ENCODE peak calls at places on chromosomes 1 and 21, in five cellular contexts. One of them, this sample, is unnamed.

GRCh38 chr1:154431586-154432373 is 26.6 kb downstream of the IL6R start:
- DNase-seq in ovary: no peak
- DNase-seq in K562: peak; percentile 57
- DNase-seq in brain microvascular endothelial cell: peak; percentile 98
- DNase-seq in heart left ventricle: no peak
- DNase-seq in this sample: no peak

GRCh38 chr1:213604477-213604876 is 383.3 kb upstream of the PROX1 start:
- DNase-seq in ovary: no peak
- DNase-seq in K562: no peak
- DNase-seq in brain microvascular endothelial cell: no peak
- DNase-seq in heart left ventricle: no peak
- DNase-seq in this sample: no peak

GRCh38 chr1:107047602-107048001 is 8.9 kb upstream of the PRMT6 start:
- DNase-seq in ovary: no peak
- DNase-seq in K562: no peak
- DNase-seq in brain microvascular endothelial cell: no peak
- DNase-seq in heart left ventricle: no peak
- DNase-seq in this sample: no peak

GRCh38 chr1:196115641-196116040 is 492.6 kb downstream of the KCNT2 start:
- DNase-seq in ovary: no peak
- DNase-seq in K562: peak; percentile 43
- DNase-seq in brain microvascular endothelial cell: peak; percentile 79
- DNase-seq in heart left ventricle: peak; percentile 74
- DNase-seq in this sample: peak; percentile 56

GRCh38 chr1:20417581-20417980 is 68.4 kb downstream of the CAMK2N1 start:
- DNase-seq in ovary: no peak
- DNase-seq in K562: no peak
- DNase-seq in brain microvascular endothelial cell: no peak
- DNase-seq in heart left ventricle: no peak
- DNase-seq in this sample: no peak

GRCh38 chr1:43439781-43440180 is 13.9 kb downstream of the HYI start:
- DNase-seq in ovary: peak; percentile 7
- DNase-seq in K562: no peak
- DNase-seq in brain microvascular endothelial cell: no peak
- DNase-seq in heart left ventricle: peak; percentile 40
- DNase-seq in this sample: no peak

GRCh38 chr1:46488343-46489168 is 1.1 kb upstream of the DMBX1 start:
- DNase-seq in ovary: no peak
- DNase-seq in K562: no peak
- DNase-seq in brain microvascular endothelial cell: no peak
- DNase-seq in heart left ventricle: peak; percentile 32
- DNase-seq in this sample: no peak

GRCh38 chr1:9322845-9323244 is 30.2 kb downstream of the SPSB1 start:
- DNase-seq in ovary: no peak
- DNase-seq in K562: peak; percentile 24
- DNase-seq in brain microvascular endothelial cell: no peak
- DNase-seq in heart left ventricle: peak; percentile 63
- DNase-seq in this sample: peak; percentile 65

GRCh38 chr1:13450204-13450603 is 40.0 kb downstream of the PRAMEF20 start:
- DNase-seq in ovary: no peak
- DNase-seq in K562: no peak
- DNase-seq in brain microvascular endothelial cell: no peak
- DNase-seq in heart left ventricle: peak; percentile 3
- DNase-seq in this sample: no peak

GRCh38 chr1:224670506-224670905 is 54.4 kb downstream of the CNIH3 start:
- DNase-seq in ovary: no peak
- DNase-seq in K562: no peak
- DNase-seq in brain microvascular endothelial cell: no peak
- DNase-seq in heart left ventricle: no peak
- DNase-seq in this sample: no peak

GRCh38 chr21:34807881-34808568 is 139.2 kb downstream of the CLIC6 start:
- DNase-seq in ovary: peak; percentile 31
- DNase-seq in K562: no peak
- DNase-seq in brain microvascular endothelial cell: peak; percentile 91
- DNase-seq in heart left ventricle: no peak
- DNase-seq in this sample: no peak

GRCh38 chr1:212981571-212982328 is 31.4 kb downstream of the VASH2 start:
- DNase-seq in ovary: no peak
- DNase-seq in K562: no peak
- DNase-seq in brain microvascular endothelial cell: no peak
- DNase-seq in heart left ventricle: no peak
- DNase-seq in this sample: no peak

GRCh38 chr1:63847308-63847910 is 73.6 kb downstream of the ROR1 start:
- DNase-seq in ovary: no peak
- DNase-seq in K562: no peak
- DNase-seq in brain microvascular endothelial cell: no peak
- DNase-seq in heart left ventricle: no peak
- DNase-seq in this sample: no peak

GRCh38 chr1:208036177-208036808 is 125.4 kb upstream of the CD34 start:
- DNase-seq in ovary: no peak
- DNase-seq in K562: peak; percentile 66
- DNase-seq in brain microvascular endothelial cell: peak; percentile 4
- DNase-seq in heart left ventricle: no peak
- DNase-seq in this sample: no peak

GRCh38 chr1:186761358-186761757 is 67.4 kb upstream of the PLA2G4A start:
- DNase-seq in ovary: no peak
- DNase-seq in K562: no peak
- DNase-seq in brain microvascular endothelial cell: no peak
- DNase-seq in heart left ventricle: no peak
- DNase-seq in this sample: no peak

GRCh38 chr21:42997053-42997452 is 22.7 kb downstream of the PKNOX1 start:
- DNase-seq in ovary: peak; percentile 64
- DNase-seq in K562: no peak
- DNase-seq in brain microvascular endothelial cell: peak; percentile 92
- DNase-seq in heart left ventricle: no peak
- DNase-seq in this sample: peak; percentile 61

GRCh38 chr21:42465008-42465878 is 30.8 kb downstream of the RSPH1 start:
- DNase-seq in ovary: no peak
- DNase-seq in K562: peak; percentile 62
- DNase-seq in brain microvascular endothelial cell: peak; percentile 19
- DNase-seq in heart left ventricle: no peak
- DNase-seq in this sample: no peak

GRCh38 chr1:55716610-55717009 is 501.4 kb upstream of the USP24 start:
- DNase-seq in ovary: no peak
- DNase-seq in K562: no peak
- DNase-seq in brain microvascular endothelial cell: peak; percentile 67
- DNase-seq in heart left ventricle: no peak
- DNase-seq in this sample: no peak

GRCh38 chr1:200165493-200166220 is 138.1 kb downstream of the NR5A2 start:
- DNase-seq in ovary: no peak
- DNase-seq in K562: no peak
- DNase-seq in brain microvascular endothelial cell: no peak
- DNase-seq in heart left ventricle: no peak
- DNase-seq in this sample: no peak

GRCh38 chr1:103107696-103108524 is at the start of gene COL11A1:
- DNase-seq in ovary: no peak
- DNase-seq in K562: no peak
- DNase-seq in brain microvascular endothelial cell: no peak
- DNase-seq in heart left ventricle: no peak
- DNase-seq in this sample: no peak
- H3K4me3 ChIP-seq in ovary: peak within 1 kb of the TSS; percentile 37
- H3K4me3 ChIP-seq in K562: no peak within 1 kb of the TSS
- H3K4me3 ChIP-seq in brain microvascular endothelial cell: peak within 1 kb of the TSS; percentile 75
- H3K4me3 ChIP-seq in heart left ventricle: no peak within 1 kb of the TSS
- H3K4me3 ChIP-seq in this sample: peak within 1 kb of the TSS; percentile 64

DNA sequence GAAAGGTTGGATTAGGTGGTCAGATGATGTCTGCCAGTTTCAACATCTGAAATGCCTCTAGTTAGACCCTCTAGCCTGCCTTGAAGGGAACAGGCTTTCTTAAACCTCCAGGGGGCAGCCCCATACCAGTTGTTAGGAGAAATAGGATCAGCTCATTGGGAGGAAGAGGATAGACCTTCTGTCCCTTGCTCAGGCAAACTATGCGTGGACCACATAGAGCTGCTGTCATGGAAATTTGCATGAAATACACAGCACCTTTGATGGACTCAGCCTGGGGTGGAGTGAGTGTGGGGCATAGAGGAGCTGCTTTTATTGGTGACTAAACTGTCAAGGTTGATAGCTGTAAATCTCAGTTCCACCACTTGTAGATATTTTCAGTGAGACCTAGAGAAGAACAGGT is 38.4 kb upstream of the SPAG17 start:
- DNase-seq in ovary: no peak
- DNase-seq in K562: peak; percentile 10
- DNase-seq in brain microvascular endothelial cell: peak; percentile 6
- DNase-seq in heart left ventricle: no peak
- DNase-seq in this sample: no peak
- TF ChIP-seq CTCF in ovary: no peak
- TF ChIP-seq CTCF in K562: peak; percentile 37
- TF ChIP-seq CTCF in brain microvascular endothelial cell: no peak
- TF ChIP-seq CTCF in heart left ventricle: peak; percentile 48
- TF ChIP-seq CTCF in this sample: no peak

DNA sequence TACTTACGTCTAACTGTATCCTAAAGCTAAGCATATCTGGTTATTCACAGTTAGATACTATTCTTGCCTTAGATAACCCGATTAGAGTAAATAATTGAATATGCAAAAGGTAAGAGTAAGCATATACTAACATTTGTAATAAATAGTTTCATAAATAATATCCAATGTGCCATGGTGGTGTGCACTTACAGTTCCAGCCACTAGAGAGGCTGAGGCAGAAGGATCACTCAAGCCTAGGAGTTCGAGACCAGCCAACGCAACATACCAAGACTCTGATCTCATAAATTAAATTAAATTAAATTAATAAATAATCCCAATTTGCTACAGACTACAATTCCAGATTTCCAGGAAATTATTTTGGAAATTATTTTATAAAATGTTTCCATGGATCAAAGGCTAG is 12.2 kb downstream of the ARID4B start:
- DNase-seq in ovary: no peak
- DNase-seq in K562: no peak
- DNase-seq in brain microvascular endothelial cell: no peak
- DNase-seq in heart left ventricle: no peak
- DNase-seq in this sample: no peak
- H3K4me3 ChIP-seq in ovary: no peak overlapping the region
- H3K4me3 ChIP-seq in K562: no peak overlapping the region
- H3K4me3 ChIP-seq in brain microvascular endothelial cell: no peak overlapping the region
- H3K4me3 ChIP-seq in heart left ventricle: no peak overlapping the region
- H3K4me3 ChIP-seq in this sample: no peak overlapping the region

GRCh38 chr21:25708467-25709065 is 26.1 kb downstream of the ATP5PF start:
- DNase-seq in ovary: peak; percentile 15
- DNase-seq in K562: peak; percentile 58
- DNase-seq in brain microvascular endothelial cell: peak; percentile 43
- DNase-seq in heart left ventricle: no peak
- DNase-seq in this sample: peak; percentile 51

GRCh38 chr21:25710550-25710949 is 24.2 kb downstream of the ATP5PF start:
- DNase-seq in ovary: no peak
- DNase-seq in K562: no peak
- DNase-seq in brain microvascular endothelial cell: no peak
- DNase-seq in heart left ventricle: no peak
- DNase-seq in this sample: no peak

DNA sequence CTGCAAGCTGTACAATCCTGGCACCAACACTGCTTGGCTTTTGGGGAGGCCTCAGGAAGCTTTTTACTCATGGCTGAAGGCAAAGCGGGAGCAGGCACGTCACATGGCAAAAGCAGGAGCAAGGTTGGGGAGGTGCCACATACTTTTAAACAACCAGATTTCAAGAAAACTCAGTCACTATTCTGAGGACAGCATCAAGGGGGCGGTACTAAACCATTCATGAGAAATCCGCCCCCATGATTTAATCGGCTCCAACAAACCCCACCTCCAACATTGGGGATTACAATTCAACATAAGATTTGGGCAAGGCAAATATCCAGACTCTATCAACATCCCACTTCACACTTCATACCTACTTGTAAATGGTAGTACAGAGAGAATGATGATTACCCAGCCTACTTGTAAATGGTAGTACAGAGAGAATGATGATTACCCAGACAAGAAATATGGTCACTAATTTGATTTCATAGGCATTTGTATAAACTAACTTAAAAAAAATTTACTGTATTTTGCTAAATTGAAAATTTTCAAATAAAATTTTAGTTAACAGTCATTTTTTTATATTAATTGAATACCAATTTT is 24.9 kb downstream of the ATP5PF start:
- DNase-seq in ovary: no peak
- DNase-seq in K562: peak; percentile 36
- DNase-seq in brain microvascular endothelial cell: no peak
- DNase-seq in heart left ventricle: no peak
- DNase-seq in this sample: no peak
- TF ChIP-seq CTCF in ovary: no peak
- TF ChIP-seq CTCF in K562: peak; percentile 24
- TF ChIP-seq CTCF in brain microvascular endothelial cell: no peak
- TF ChIP-seq CTCF in heart left ventricle: no peak
- TF ChIP-seq CTCF in this sample: no peak

GRCh38 chr21:15722591-15723324 is 7.0 kb upstream of the USP25 start:
- DNase-seq in ovary: no peak
- DNase-seq in K562: no peak
- DNase-seq in brain microvascular endothelial cell: no peak
- DNase-seq in heart left ventricle: no peak
- DNase-seq in this sample: no peak
- H3K4me3 ChIP-seq in ovary: no peak overlapping the region
- H3K4me3 ChIP-seq in K562: no peak overlapping the region
- H3K4me3 ChIP-seq in brain microvascular endothelial cell: no peak overlapping the region
- H3K4me3 ChIP-seq in heart left ventricle: no peak overlapping the region
- H3K4me3 ChIP-seq in this sample: no peak overlapping the region

GRCh38 chr1:2514863-2515762 is 11.3 kb downstream of the PANK4 start:
- DNase-seq in ovary: no peak
- DNase-seq in K562: no peak
- DNase-seq in brain microvascular endothelial cell: no peak
- DNase-seq in heart left ventricle: no peak
- DNase-seq in this sample: no peak
- TF ChIP-seq CTCF in ovary: no peak
- TF ChIP-seq CTCF in K562: peak; percentile 32
- TF ChIP-seq CTCF in brain microvascular endothelial cell: peak; percentile 46
- TF ChIP-seq CTCF in heart left ventricle: no peak
- TF ChIP-seq CTCF in this sample: no peak

DNA sequence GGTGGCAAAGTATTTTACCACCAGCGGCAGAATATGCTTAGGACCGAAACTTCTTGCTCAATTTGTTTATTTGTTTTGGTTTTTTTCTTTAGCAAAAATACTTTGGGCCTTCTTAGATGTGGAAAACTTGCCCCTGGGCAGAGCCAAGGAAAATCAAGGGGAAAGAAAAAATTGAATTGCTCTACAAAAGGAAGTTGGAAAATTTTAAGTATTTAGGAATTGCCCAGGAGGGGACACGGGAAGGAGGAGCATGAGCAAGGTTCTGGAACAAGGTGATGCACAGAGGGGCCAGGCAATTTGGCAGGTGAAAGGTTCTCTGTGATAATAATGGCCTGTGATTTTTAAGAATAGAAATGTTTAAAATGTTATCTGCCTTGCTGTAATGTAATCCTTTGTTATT is 28.6 kb downstream of the SGIP1 start:
- DNase-seq in ovary: no peak
- DNase-seq in K562: no peak
- DNase-seq in brain microvascular endothelial cell: no peak
- DNase-seq in heart left ventricle: no peak
- DNase-seq in this sample: no peak
- H3K4me3 ChIP-seq in ovary: no peak overlapping the region
- H3K4me3 ChIP-seq in K562: no peak overlapping the region
- H3K4me3 ChIP-seq in brain microvascular endothelial cell: no peak overlapping the region
- H3K4me3 ChIP-seq in heart left ventricle: no peak overlapping the region
- H3K4me3 ChIP-seq in this sample: no peak overlapping the region

DNA sequence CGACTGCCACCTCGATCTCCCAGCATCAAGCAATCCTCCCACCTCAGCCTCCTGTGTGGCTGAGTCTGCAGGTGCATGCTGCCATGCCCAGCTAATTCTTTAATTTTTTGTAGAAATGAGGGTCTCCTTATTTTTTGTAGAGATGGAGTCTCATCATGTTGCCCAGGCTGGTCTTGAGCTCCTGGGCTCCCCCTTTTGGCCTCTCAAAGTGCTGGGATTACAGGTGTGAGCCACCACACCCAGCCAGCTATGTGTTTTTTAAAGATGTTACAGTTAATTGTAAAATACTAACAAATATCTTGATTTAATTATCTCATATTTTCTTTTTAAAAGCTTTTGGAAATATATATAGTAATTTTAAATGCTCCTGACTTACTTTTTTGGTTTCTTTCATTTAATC is 181.3 kb upstream of the DMRTA2 start:
- DNase-seq in ovary: no peak
- DNase-seq in K562: no peak
- DNase-seq in brain microvascular endothelial cell: no peak
- DNase-seq in heart left ventricle: no peak
- DNase-seq in this sample: no peak
- TF ChIP-seq CTCF in ovary: no peak
- TF ChIP-seq CTCF in K562: peak; percentile 22
- TF ChIP-seq CTCF in brain microvascular endothelial cell: peak; percentile 43
- TF ChIP-seq CTCF in heart left ventricle: peak; percentile 6
- TF ChIP-seq CTCF in this sample: no peak

This sample was measured in dorsolateral prefrontal cortex.